ENCODE peak calls at places on chromosomes 13 and 19, in six cellular contexts. R is HCT116, L is H1, V is GM12878, U is HepG2, K is K562. X is an unnamed sample. For H3K4me1, the result is how much of the 10 kb centered on the place peaks cover.

GRCh38 chr19:46955114-46955812 is 64.4 kb upstream of the NPAS1 start:
- DNase-seq in R (no peak), L (no peak), K (peak), V (no peak), U (peak), X (no peak)

GRCh38 chr19:43784251-43784980 is 3.6 kb upstream of the KCNN4 start:
- DNase-seq in L (no peak), K (peak), U (no peak), R (peak), V (no peak), X (no peak)

GRCh38 chr13:29763426-29764180 is 86.8 kb downstream of the UBL3 start:
- DNase-seq in U (no peak), R (no peak), L (no peak), V (no peak), K (no peak), X (no peak)

GRCh38 chr19:2014731-2015610 is 543 bp downstream of the BTBD2 start:
- DNase-seq in L (no peak), V (no peak), R (no peak), K (no peak), U (no peak), X (no peak)

GRCh38 chr19:10353793-10354391 is 14.5 kb upstream of the ICAM3 start:
- DNase-seq in R (peak), L (peak), K (peak), U (no peak), V (no peak), X (peak)

GRCh38 chr19:38544569-38545315 is 73.0 kb downstream of the MAP4K1 start:
- DNase-seq in U (no peak), R (peak), L (no peak), K (peak), V (no peak), X (no peak)

GRCh38 chr13:109206616-109207015 is 577.2 kb downstream of the MYO16 start:
- DNase-seq in R (no peak), V (no peak), L (no peak), K (no peak), U (no peak), X (no peak)

GRCh38 chr19:37691881-37692504 is 27.6 kb downstream of the ZNF607 start:
- DNase-seq in U (peak), V (peak), R (no peak), L (peak), K (peak), X (no peak)

GRCh38 chr13:28819748-28820098 is 416 bp upstream of the MTUS2 start:
- DNase-seq in R (no peak), V (no peak), U (peak), L (no peak), K (peak), X (peak)

GRCh38 chr13:110546933-110547332 is 14.6 kb downstream of the RAB20 start:
- DNase-seq in K (no peak), U (peak), V (no peak), R (peak), L (no peak), X (no peak)

GRCh38 chr13:39329182-39329639 is 273.8 kb downstream of the LHFPL6 start:
- DNase-seq in V (no peak), U (no peak), L (peak), K (no peak), R (no peak), X (peak)

GRCh38 chr13:58744686-58745085 is 1113.1 kb downstream of the PCDH17 start:
- DNase-seq in V (no peak), K (no peak), L (no peak), U (no peak), R (no peak), X (no peak)

GRCh38 chr13:97934590-97934989 is 18.9 kb upstream of the IPO5 start:
- DNase-seq in K (no peak), L (no peak), R (no peak), V (no peak), U (no peak), X (no peak)

GRCh38 chr19:29371766-29372415 is 153.9 kb upstream of the VSTM2B start:
- DNase-seq in R (no peak), K (no peak), L (no peak), U (no peak), V (no peak), X (no peak)

GRCh38 chr13:28059214-28059613 is 41.2 kb downstream of the FLT3 start:
- DNase-seq in L (no peak), K (peak), V (no peak), U (peak), R (peak), X (no peak)

GRCh38 chr13:82674546-82674945 is 1207.7 kb downstream of the SLITRK1 start:
- DNase-seq in L (no peak), V (no peak), R (no peak), K (no peak), U (no peak), X (no peak)

GRCh38 chr13:110922506-110922905 is 7.6 kb upstream of the ANKRD10 start:
- DNase-seq in V (no peak), R (no peak), U (no peak), L (no peak), K (no peak), X (no peak)

GRCh38 chr19:28437390-28438346 is 775.3 kb downstream of the UQCRFS1 start:
- DNase-seq in R (no peak), V (no peak), K (no peak), L (no peak), U (no peak), X (no peak)

GRCh38 chr13:32783067-32783466 is 196.8 kb downstream of the PDS5B start:
- DNase-seq in V (no peak), R (no peak), U (no peak), L (no peak), K (no peak), X (no peak)

GRCh38 chr19:19402656-19403372 is 2.7 kb upstream of the GATAD2A start:
- DNase-seq in V (no peak), L (no peak), U (no peak), R (no peak), K (no peak), X (no peak)

GRCh38 chr13:99829156-99829555 is 142.4 kb downstream of the ZIC5 start:
- DNase-seq in L (no peak), K (no peak), R (no peak), V (no peak), U (no peak), X (no peak)

GRCh38 chr19:14916848-14917247 is 24.4 kb upstream of the OR7C2 start:
- DNase-seq in L (no peak), K (no peak), V (no peak), U (no peak), R (no peak), X (no peak)

GRCh38 chr19:7847664-7848063 is 17.6 kb downstream of the EVI5L start:
- DNase-seq in V (no peak), L (no peak), R (no peak), K (no peak), U (no peak), X (no peak)

GRCh38 chr19:34244611-34245299 is 9.6 kb upstream of the GARRE1 start:
- DNase-seq in K (no peak), R (no peak), L (no peak), U (peak), V (no peak), X (no peak)

DNA sequence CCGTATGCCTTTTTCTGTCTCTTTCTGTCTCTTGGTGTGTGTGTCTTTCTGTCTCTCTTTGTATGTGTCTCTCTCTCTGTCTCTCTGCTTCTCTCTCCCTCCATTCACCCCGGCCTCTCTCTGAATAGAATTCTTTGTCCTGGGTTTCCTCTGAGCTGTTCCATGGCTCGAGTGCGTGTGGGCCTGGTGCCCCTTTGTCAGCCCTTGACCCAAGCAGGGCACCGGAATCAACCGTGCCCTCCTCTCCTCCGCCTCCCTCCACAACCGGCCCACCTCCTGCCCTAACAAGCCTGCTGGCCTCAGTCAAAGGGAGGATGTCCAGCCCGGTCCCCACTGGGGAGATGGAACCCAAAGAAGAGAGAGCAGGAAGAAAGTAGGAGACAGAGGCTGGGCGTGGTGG is 3.2 kb downstream of the AXL start:
- DNase-seq in L (no peak), K (no peak), R (no peak), V (no peak), U (no peak), X (no peak)
- H3K4me3 ChIP-seq in L (no peak), K (no peak), R (no peak), V (no peak), U (no peak), X (no peak)

DNA sequence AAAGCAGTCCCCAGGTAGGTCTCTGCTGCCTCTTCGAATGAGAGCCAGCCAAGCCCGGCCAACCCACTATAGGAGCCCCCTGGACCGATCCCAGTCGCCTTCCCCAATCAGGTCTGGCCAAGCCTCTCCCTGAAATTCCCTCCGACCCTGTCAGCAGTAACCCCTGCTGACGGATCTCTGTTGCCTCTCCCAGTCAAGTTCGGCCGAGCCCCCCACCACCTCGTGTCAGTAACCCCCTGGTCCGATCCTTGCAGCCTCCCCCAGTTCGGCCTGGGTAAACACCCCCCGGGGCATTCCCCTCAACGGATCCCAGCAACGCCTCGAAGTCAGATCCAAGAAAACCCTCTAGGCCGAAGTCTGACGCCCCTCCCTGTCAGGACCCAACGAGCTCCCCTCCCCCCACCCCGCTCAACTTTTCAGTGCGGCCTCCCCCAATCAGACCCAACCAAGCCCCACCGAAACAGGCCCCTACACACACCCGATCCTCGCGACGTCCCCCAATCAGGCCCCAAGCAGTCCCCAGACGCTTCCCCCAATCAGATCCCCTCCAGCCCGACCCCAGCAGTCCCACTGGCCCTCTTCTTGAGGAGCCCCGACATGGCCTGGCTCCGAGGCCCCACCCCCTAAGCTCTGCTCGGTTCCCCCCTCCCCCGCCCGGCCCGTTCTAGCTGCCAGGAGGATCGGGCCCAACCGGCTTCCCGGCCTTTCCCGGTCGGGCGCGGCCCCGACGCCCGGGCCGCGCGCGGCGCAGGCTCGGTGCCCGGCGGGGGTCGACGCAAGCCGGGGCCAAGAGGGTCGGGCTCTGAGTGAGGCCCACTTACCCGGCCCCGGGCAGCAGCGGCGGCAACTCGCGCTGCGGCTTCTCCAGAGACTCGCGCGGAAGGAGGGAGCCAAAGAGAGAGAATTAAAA is 1.8 kb downstream of the TNPO2 start:
- DNase-seq in R (no peak), U (peak), K (peak), L (peak), V (no peak), X (no peak)
- TF ChIP-seq ZNF274 in R (no peak), U (no peak), K (no peak), L (no peak), V (no peak), X (no peak)

DNA sequence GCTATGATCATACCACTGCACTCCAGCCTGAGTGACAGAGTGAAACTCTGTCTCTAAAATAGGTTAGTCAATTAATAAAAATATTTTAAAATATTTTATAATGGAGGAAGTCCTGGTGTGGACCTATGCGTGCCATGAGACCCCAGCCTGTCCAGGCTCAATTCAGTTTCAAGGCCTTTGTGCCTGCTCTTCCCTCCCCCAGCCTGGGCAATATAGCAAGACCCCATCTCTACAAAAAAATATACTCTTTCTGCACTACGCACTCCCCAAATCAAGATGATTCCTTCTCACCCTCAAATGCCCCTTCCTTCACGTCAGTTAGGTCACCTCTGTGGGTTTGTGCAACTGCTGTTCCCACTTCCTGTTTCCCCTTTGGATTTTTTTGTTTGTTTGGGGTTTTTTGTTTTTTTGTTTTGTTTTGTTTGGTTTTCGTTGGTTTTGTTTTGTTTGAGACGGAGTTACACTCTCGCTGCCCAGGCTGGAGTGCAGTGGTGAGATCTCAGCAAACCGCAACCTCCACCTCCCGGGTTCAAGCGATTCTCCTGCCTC is 1.4 kb upstream of the HSH2D start:
- DNase-seq in V (no peak), L (no peak), U (no peak), R (no peak), K (no peak), X (no peak)
- H3K4me1 ChIP-seq in V (under half), L (under half), U (under half), R (under half), K (under half), X (under half)

GRCh38 chr19:50002386-50002960 is 22.7 kb downstream of the VRK3 start:
- DNase-seq in L (no peak), V (no peak), U (no peak), R (no peak), K (no peak), X (no peak)
- H3K4me3 ChIP-seq in L (no peak), V (no peak), U (no peak), R (no peak), K (no peak), X (no peak)

GRCh38 chr19:17468302-17469091 is 1.8 kb upstream of the SLC27A1 start:
- DNase-seq in V (no peak), K (no peak), U (no peak), L (no peak), R (no peak), X (no peak)
- TF ChIP-seq ZNF274 in V (no peak), K (no peak), U (no peak), L (no peak), R (no peak), X (no peak)

DNA sequence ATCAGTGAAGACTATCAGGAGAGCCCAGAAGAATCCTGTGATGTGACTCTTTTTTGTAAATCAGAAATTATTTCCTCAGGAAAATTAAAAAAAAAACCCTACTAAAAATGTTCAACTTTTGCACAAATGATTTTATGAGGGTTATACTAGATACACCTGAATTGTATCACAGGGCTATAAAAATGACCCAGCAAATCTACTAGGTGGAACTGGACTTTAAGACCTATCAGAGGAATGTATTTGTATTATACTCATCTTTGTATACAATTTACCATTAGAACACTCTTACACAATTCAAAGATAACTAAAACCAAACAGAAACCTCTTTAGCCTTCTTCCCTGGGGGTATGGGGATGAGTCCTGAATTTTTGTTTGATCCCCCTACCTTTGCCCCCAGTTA is 7.2 kb downstream of the FBXL3 start:
- DNase-seq in U (no peak), L (no peak), R (no peak), V (no peak), K (no peak), X (no peak)
- H3K4me1 ChIP-seq in U (under half), L (under half), R (under half), V (under half), K (under half), X (under half)

DNA sequence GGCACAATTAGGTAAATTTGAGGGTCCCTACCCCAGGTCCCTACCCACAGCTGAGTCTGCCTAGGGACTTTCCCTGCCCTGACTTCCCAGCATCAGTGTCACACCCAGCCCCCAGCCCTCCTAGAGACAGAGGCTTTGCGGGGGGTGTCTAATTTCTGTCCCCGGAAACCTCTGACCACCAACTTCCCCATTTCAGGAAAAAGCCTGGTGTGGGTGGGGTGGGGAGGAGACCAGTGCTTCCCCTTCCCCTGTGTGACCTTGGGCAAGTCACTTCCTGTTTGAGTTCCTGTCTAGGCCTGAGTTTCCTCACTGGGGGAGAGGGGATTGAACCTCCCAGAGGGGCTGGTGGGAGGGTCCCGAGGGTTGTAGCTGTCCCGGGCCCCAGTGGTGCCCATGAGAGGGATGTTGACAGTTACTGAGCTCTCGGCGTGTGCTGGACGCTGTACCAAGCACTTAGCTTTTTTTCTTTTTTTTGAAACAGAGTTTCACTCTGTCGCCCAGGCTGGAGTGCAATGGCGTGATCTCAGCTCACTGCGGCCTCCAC is 7.9 kb downstream of the VASP start:
- DNase-seq in R (no peak), U (peak), K (peak), L (no peak), V (peak), X (no peak)
- H3K4me3 ChIP-seq in R (no peak), U (no peak), K (no peak), L (no peak), V (peak), X (no peak)

DNA sequence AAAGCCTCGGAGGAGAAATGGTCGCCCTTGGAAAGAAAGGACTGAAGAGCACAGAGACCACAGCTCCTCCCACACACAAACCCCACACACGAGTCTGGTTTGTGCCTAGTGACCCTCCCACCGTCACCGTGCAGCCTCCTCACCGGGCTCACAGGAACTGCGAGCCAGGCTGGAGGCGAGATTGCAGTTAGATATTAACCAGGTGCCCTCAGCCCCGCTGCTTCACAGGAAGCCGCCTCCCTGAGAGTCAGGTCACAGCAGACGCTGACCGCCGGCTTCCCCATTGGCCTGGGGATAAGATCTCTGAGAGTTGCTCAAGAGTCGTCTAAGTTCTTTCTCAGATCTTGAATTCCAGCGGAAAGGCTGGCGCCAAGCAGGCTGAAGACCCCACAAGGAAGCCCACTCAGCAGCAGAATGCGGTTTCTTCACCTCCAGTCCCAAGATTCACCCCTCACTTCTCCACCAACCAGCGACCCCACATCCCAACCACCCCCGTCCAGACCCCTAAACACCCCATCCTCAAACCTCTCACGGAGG is 844 bp downstream of the ZNF44 start:
- DNase-seq in K (peak), U (peak), R (peak), V (peak), L (peak), X (peak)
- TF ChIP-seq ZNF274 in K (no peak), U (no peak), R (no peak), V (no peak), L (no peak), X (no peak)

DNA sequence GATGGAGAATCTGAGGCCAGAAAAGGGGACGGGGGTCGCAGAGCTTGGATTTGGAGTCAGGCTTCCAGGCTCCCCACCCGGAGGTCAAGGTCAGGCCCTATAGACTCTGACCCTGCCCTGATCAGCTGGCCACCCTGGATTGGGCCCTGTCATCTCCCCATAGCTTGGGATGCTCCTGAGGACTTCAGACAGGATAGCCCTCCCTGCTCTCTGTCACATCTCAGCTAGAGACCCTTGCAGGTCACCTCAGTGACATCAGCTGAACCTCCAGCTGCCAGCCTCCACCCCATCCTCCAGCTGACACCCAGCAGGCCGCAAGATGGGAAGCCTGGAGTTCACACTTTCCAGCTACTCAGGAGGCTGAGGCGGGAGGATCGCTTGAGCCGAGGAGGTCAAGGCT is 2.8 kb upstream of the TPM4 start:
- DNase-seq in R (no peak), U (no peak), V (no peak), L (no peak), K (no peak), X (no peak)
- H3K4me1 ChIP-seq in R (half or more), U (half or more), V (under half), L (under half), K (under half), X (under half)

DNA sequence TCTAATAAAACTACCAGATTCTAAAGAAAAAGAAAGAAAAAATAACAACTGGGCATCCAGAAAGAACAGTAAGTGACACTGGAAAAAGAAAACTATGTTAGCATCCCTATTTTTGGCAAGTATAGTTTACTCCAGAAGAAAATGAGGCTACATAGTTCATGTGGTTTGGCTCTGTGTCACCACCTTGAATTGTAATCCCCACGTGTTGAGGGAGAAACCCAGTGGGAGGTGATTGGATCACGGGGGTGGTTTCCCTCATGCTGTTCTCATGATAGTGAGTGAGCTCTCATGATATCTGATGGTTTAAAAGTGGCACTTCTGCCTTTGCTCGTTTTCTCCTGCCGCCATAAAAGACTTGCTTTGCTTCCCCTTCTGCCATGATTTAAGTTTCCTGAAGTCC is 76.9 kb downstream of the ITGBL1 start:
- DNase-seq in K (no peak), L (no peak), R (no peak), U (no peak), V (no peak), X (no peak)
- H3K4me3 ChIP-seq in K (no peak), L (no peak), R (no peak), U (no peak), V (no peak), X (no peak)